ENCODE peak calls at places on chromosomes 16 and 17, in eight cellular contexts. B is CD8-positive, alpha-beta memory T cell; Z is thoracic aorta; X is A549; P is caudate nucleus; M is fibroblast of lung; H is colonic mucosa; Q is heart right ventricle. V is an unnamed sample.
A peak's percentile ranks its signal among the peaks of the same experiment; 100 is the strongest.

GRCh38 chr16:11194913-11195312 is 61.1 kb downstream of the SOCS1 start:
- DNase-seq in X (no peak), B (no peak), H (no peak), P (no peak), M (no peak), Q (no peak), Z (no peak), V (no peak)

GRCh38 chr17:21190078-21190477 is 23.9 kb downstream of the TMEM11 start:
- DNase-seq in H (no peak), Q (no peak), M (no peak), Z (no peak), X (no peak), B (no peak), P (no peak), V (no peak)

GRCh38 chr16:15958703-15959348 is 9.4 kb downstream of the ABCC1 start:
- DNase-seq in B (no peak), P (no peak), H (no peak), M (no peak), Z (no peak), X (no peak), Q (no peak), V (no peak)

GRCh38 chr17:75795820-75796607 is 11.4 kb downstream of the UNK start:
- DNase-seq in H (no peak), Z (no peak), P (no peak), M (no peak), B (no peak), X (no peak), Q (no peak), V (no peak)

GRCh38 chr17:71171270-71171669 is 949.5 kb upstream of the SOX9 start:
- DNase-seq in M (no peak), X (no peak), Z (no peak), P (no peak), B (no peak), Q (no peak), H (no peak), V (no peak)

GRCh38 chr16:73056911-73057310 is 9.0 kb upstream of the ZFHX3 start:
- DNase-seq in Z (no peak), P (no peak), M (peak; percentile 51), Q (no peak), H (no peak), X (no peak), B (no peak), V (no peak)

GRCh38 chr16:86261379-86261778 is 248.9 kb upstream of the FOXF1 start:
- DNase-seq in B (no peak), H (no peak), Q (no peak), X (peak; percentile 44), Z (no peak), M (peak; percentile 23), P (no peak), V (no peak)

GRCh38 chr17:17504341-17505140 is 8.3 kb upstream of the RASD1 start:
- DNase-seq in B (no peak), X (no peak), Z (no peak), H (no peak), P (no peak), Q (no peak), M (no peak), V (no peak)

GRCh38 chr17:28758411-28759121 is 14.8 kb downstream of the TRAF4 start:
- DNase-seq in P (no peak), M (no peak), H (no peak), Q (no peak), X (no peak), Z (no peak), B (no peak), V (no peak)

GRCh38 chr17:12599185-12599920 is 66.3 kb upstream of the MYOCD start:
- DNase-seq in Z (no peak), P (no peak), M (peak; percentile 59), B (no peak), H (no peak), X (peak; percentile 54), Q (no peak), V (no peak)
- H3K27ac ChIP-seq in Z (no peak overlapping the region), P (no peak overlapping the region), M (no peak overlapping the region), B (no peak overlapping the region), H (no peak overlapping the region), X (peak overlapping the region; percentile 63), Q (no peak overlapping the region), V (no peak overlapping the region)

GRCh38 chr16:84829168-84829965 is 9.6 kb downstream of the CRISPLD2 start:
- DNase-seq in Q (no peak), X (no peak), B (no peak), M (peak; percentile 93), P (no peak), Z (no peak), H (peak; percentile 46), V (no peak)
- H3K27ac ChIP-seq in Q (no peak overlapping the region), X (no peak overlapping the region), B (no peak overlapping the region), M (peak overlapping the region; percentile 74), P (no peak overlapping the region), Z (peak overlapping the region; percentile 11), H (peak overlapping the region; percentile 74), V (no peak overlapping the region)

GRCh38 chr17:59572301-59572924 is 7.0 kb downstream of the DHX40 start:
- DNase-seq in Q (no peak), Z (no peak), B (no peak), H (no peak), X (no peak), M (peak; percentile 35), P (no peak), V (no peak)
- H3K27ac ChIP-seq in Q (no peak overlapping the region), Z (no peak overlapping the region), B (no peak overlapping the region), H (no peak overlapping the region), X (no peak overlapping the region), M (no peak overlapping the region), P (no peak overlapping the region), V (no peak overlapping the region)

GRCh38 chr17:58476812-58477211 is 11.4 kb downstream of the HSF5 start:
- DNase-seq in Q (no peak), X (no peak), P (no peak), M (no peak), B (no peak), Z (no peak), H (no peak), V (no peak)
- H3K27ac ChIP-seq in Q (no peak overlapping the region), X (no peak overlapping the region), P (no peak overlapping the region), M (no peak overlapping the region), B (no peak overlapping the region), Z (no peak overlapping the region), H (no peak overlapping the region), V (no peak overlapping the region)

GRCh38 chr17:1577657-1578428 is 15.3 kb upstream of the PITPNA start:
- DNase-seq in H (no peak), Q (no peak), P (no peak), Z (no peak), M (no peak), B (no peak), X (no peak), V (peak; percentile 35)
- H3K27ac ChIP-seq in H (peak overlapping the region; percentile 76), Q (peak overlapping the region; percentile 70), P (peak overlapping the region; percentile 37), Z (peak overlapping the region; percentile 95), M (peak overlapping the region; percentile 62), B (no peak overlapping the region), X (peak overlapping the region; percentile 76), V (peak overlapping the region; percentile 60)

DNA sequence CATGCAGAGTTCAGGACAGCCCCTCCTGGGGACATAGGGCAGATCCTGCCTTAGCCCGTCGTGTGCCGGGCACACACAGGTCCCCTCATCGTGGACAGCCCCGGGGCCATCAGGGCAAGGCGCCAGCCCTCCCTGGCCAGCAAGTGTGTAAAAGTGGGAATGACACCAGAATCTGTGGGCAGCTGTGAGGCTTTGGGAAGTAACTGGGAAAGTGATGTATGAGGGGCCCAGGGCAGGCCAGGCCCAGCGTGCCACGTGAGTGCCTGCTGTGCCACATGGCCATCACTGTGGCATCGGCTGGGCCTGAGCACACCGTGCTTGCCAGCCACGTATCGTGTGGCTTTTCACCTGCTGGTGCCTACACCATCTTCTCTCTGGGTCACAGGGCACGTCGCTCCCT is 26.6 kb downstream of the ACSF3 start:
- DNase-seq in M (no peak), X (no peak), Q (no peak), P (no peak), Z (no peak), B (no peak), H (no peak), V (no peak)
- H3K27ac ChIP-seq in M (no peak overlapping the region), X (no peak overlapping the region), Q (no peak overlapping the region), P (no peak overlapping the region), Z (no peak overlapping the region), B (no peak overlapping the region), H (no peak overlapping the region), V (no peak overlapping the region)